ENCODE peak calls at places on chromosomes 3 and 15, in seven cellular contexts. W is dorsolateral prefrontal cortex, C is GM13976, M is RWPE1, Z is tibial nerve, K is fibroblast of lung, T is cardiac fibroblast. S is an unnamed sample.

GRCh38 chr3:169781209-169781855 is 8.1 kb downstream of the MYNN start:
- DNase-seq in W (no peak), C (no peak), M (no peak), Z (no peak), K (no peak), T (no peak), S (no peak)

GRCh38 chr3:177150218-177150916 is 46.9 kb downstream of the TBL1XR1 start:
- DNase-seq in W (no peak), C (no peak), M (no peak), Z (no peak), K (peak; percentile 47), T (no peak), S (no peak)

GRCh38 chr3:196918968-196919367 is 23.4 kb downstream of the NCBP2 start:
- DNase-seq in W (no peak), C (no peak), M (no peak), Z (no peak), K (no peak), T (no peak), S (no peak)

GRCh38 chr15:64693134-64693533 is 82.3 kb downstream of the RBPMS2 start:
- DNase-seq in W (peak; percentile 61), C (no peak), M (no peak), Z (peak; percentile 28), K (peak; percentile 91), T (peak; percentile 93), S (no peak)

GRCh38 chr3:44969170-44969569 is 6.8 kb downstream of the ZDHHC3 start:
- DNase-seq in W (no peak), C (no peak), M (no peak), Z (no peak), K (no peak), T (no peak), S (no peak)

GRCh38 chr15:74727727-74728126 is 2.4 kb upstream of the CYP1A1 start:
- DNase-seq in W (no peak), C (no peak), M (no peak), Z (no peak), K (no peak), T (no peak), S (no peak)

GRCh38 chr3:53509494-53509893 is 15.1 kb downstream of the CACNA1D start:
- DNase-seq in W (no peak), C (no peak), M (no peak), Z (no peak), K (no peak), T (no peak), S (no peak)

GRCh38 chr3:137692803-137693431 is 71.2 kb upstream of the SOX14 start:
- DNase-seq in W (no peak), C (peak; percentile 41), M (no peak), Z (no peak), K (no peak), T (no peak), S (no peak)

GRCh38 chr3:152472606-152472954 is 203.9 kb downstream of the MBNL1 start:
- DNase-seq in W (no peak), C (no peak), M (no peak), Z (no peak), K (no peak), T (no peak), S (no peak)

GRCh38 chr15:66838671-66839239 is 136.7 kb downstream of the SMAD6 start:
- DNase-seq in W (no peak), C (no peak), M (no peak), Z (no peak), K (peak; percentile 52), T (peak; percentile 66), S (no peak)

GRCh38 chr15:71083349-71083748 is 31.9 kb upstream of the THSD4 start:
- DNase-seq in W (no peak), C (no peak), M (no peak), Z (no peak), K (peak; percentile 92), T (peak; percentile 68), S (no peak)

GRCh38 chr3:9015250-9015649 is 52.0 kb upstream of the RAD18 start:
- DNase-seq in W (no peak), C (no peak), M (no peak), Z (no peak), K (no peak), T (no peak), S (no peak)

GRCh38 chr3:146274833-146275232 is 23.9 kb upstream of the PLSCR4 start:
- DNase-seq in W (no peak), C (no peak), M (no peak), Z (no peak), K (peak; percentile 91), T (peak; percentile 96), S (no peak)

GRCh38 chr15:69524296-69524695 is 71.7 kb downstream of the RPLP1 start:
- DNase-seq in W (no peak), C (no peak), M (no peak), Z (no peak), K (no peak), T (no peak), S (no peak)

GRCh38 chr15:92810418-92811138 is 89.5 kb upstream of the CHD2 start:
- DNase-seq in W (no peak), C (no peak), M (no peak), Z (peak; percentile 85), K (peak; percentile 82), T (peak; percentile 81), S (no peak)

GRCh38 chr3:34998905-34999304 is 640.4 kb upstream of the ARPP21 start:
- DNase-seq in W (no peak), C (no peak), M (no peak), Z (no peak), K (no peak), T (peak; percentile 3), S (no peak)

GRCh38 chr3:83890039-83890762 is 1068.6 kb upstream of the CADM2 start:
- DNase-seq in W (no peak), C (no peak), M (no peak), Z (no peak), K (peak; percentile 63), T (no peak), S (no peak)

GRCh38 chr15:37106490-37107001 is 6.2 kb upstream of the MEIS2 start:
- DNase-seq in W (no peak), C (no peak), M (no peak), Z (peak; percentile 25), K (peak; percentile 67), T (peak; percentile 61), S (no peak)

GRCh38 chr15:58228708-58229107 is 90.5 kb downstream of the AQP9 start:
- DNase-seq in W (no peak), C (no peak), M (no peak), Z (no peak), K (peak; percentile 78), T (peak; percentile 72), S (no peak)

GRCh38 chr3:168095611-168096209 is at the start of gene GOLIM4:
- DNase-seq in W (peak; percentile 96), C (peak; percentile 95), M (peak; percentile 95), Z (peak; percentile 88), K (peak; percentile 99), T (peak; percentile 97), S (peak; percentile 95)

GRCh38 chr3:153848701-153849100 is 272.5 kb upstream of the ARHGEF26 start:
- DNase-seq in W (no peak), C (no peak), M (no peak), Z (no peak), K (no peak), T (peak; percentile 9), S (no peak)

GRCh38 chr3:147390589-147391569 is 15.5 kb downstream of the ZIC4 start:
- DNase-seq in W (no peak), C (no peak), M (no peak), Z (no peak), K (no peak), T (no peak), S (no peak)

GRCh38 chr3:141086188-141086587 is 35.0 kb downstream of the SPSB4 start:
- DNase-seq in W (no peak), C (no peak), M (no peak), Z (no peak), K (no peak), T (no peak), S (no peak)

GRCh38 chr15:69664572-69665326 is 212.1 kb downstream of the RPLP1 start:
- DNase-seq in W (peak; percentile 80), C (peak; percentile 16), M (no peak), Z (no peak), K (no peak), T (no peak), S (no peak)

GRCh38 chr15:86555939-86556725 is 476.5 kb downstream of the AGBL1 start:
- DNase-seq in W (no peak), C (no peak), M (peak; percentile 8), Z (no peak), K (peak; percentile 48), T (no peak), S (no peak)

GRCh38 chr3:8069981-8070380 is 431.6 kb upstream of the LMCD1 start:
- DNase-seq in W (no peak), C (no peak), M (no peak), Z (no peak), K (peak; percentile 78), T (peak; percentile 63), S (no peak)

GRCh38 chr3:54957711-54958110 is 29.9 kb upstream of the LRTM1 start:
- DNase-seq in W (no peak), C (no peak), M (no peak), Z (no peak), K (peak; percentile 83), T (no peak), S (no peak)

DNA sequence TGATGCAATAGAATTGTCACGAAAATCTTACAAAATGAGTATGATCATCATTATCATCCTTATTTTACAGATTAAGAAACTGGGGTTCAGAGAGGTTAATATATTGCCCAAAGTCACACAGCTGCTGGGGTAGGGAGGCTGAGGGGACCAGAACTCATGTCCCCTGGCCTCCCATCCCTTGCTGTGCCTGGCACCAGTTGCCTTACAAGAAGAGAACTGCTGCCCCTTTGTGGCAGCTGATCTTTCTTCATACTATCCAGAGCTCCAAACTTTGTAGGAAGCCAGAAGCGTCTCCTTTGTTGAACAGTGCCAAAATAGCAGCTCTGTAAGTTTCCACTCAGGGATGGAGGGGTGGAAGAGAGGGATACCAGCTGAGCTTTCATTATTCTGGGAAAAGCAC is 236.8 kb upstream of the TBC1D5 start:
- DNase-seq in W (peak; percentile 45), C (no peak), M (no peak), Z (no peak), K (no peak), T (no peak), S (no peak)
- TF ChIP-seq CTCF in W (peak; percentile 48), C (no peak), M (no peak), Z (no peak), K (no peak), T (no peak), S (no peak)

GRCh38 chr3:88180398-88180999 is 30.7 kb downstream of the C3orf38 start:
- DNase-seq in W (no peak), C (peak; percentile 52), M (peak; percentile 8), Z (peak; percentile 10), K (peak; percentile 41), T (peak; percentile 78), S (no peak)
- TF ChIP-seq CTCF in W (peak; percentile 25), C (peak; percentile 53), M (peak; percentile 65), Z (no peak), K (peak; percentile 54), T (peak; percentile 47), S (peak; percentile 59)

DNA sequence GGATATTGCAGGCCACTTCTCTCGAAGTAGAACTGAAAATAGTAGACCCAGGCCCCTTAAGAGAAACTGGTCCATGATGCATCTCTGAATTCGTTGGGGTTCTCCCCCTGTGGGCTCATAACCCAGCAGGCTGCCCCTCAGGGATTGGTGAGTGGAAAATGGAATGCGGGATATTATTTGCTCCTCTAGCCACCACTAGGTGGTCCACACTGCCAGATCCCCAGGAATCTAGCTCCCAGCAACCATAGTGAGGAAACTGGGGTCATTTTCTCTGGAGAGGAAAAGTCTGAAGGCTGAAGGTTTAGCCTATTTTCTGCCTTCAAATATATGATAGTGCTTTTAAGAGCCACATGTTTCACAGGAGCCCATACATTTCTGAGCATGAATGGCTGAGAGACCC is 6.7 kb downstream of the CX3CR1 start:
- DNase-seq in W (no peak), C (no peak), M (no peak), Z (no peak), K (no peak), T (no peak), S (no peak)
- TF ChIP-seq CTCF in W (no peak), C (no peak), M (no peak), Z (no peak), K (no peak), T (peak; percentile 13), S (peak; percentile 52)

GRCh38 chr15:78540955-78541743 is 905 bp downstream of the PSMA4 start:
- DNase-seq in W (no peak), C (peak; percentile 42), M (peak; percentile 39), Z (no peak), K (no peak), T (peak; percentile 9), S (no peak)
- TF ChIP-seq CTCF in W (no peak), C (no peak), M (no peak), Z (no peak), K (no peak), T (no peak), S (no peak)